ENCODE peak calls at places on chromosomes 3 and 15, in four cellular contexts. C is psoas muscle, Z is fibroblast of lung, A is AG04450. T is an unnamed sample.

GRCh38 chr3:135908225-135908624 is 57.3 kb upstream of the PPP2R3A start:
- DNase-seq in C (no peak), Z (peak), A (no peak), T (no peak)

GRCh38 chr3:126051234-126051633 is 32.7 kb downstream of the SLC41A3 start:
- DNase-seq in C (no peak), Z (no peak), A (no peak), T (peak)

GRCh38 chr3:33490641-33491241 is 50.5 kb upstream of the UBP1 start:
- DNase-seq in C (no peak), Z (no peak), A (no peak), T (no peak)

GRCh38 chr15:90075420-90076289 is 26.6 kb downstream of the IDH2 start:
- DNase-seq in C (no peak), Z (peak), A (no peak), T (no peak)

GRCh38 chr3:51733859-51734571 is 27.1 kb downstream of the GRM2 start:
- DNase-seq in C (no peak), Z (no peak), A (no peak), T (no peak)

GRCh38 chr3:15064299-15064834 is 748 bp downstream of the MRPS25 start:
- DNase-seq in C (peak), Z (peak), A (no peak), T (peak)

GRCh38 chr15:101183926-101184305 is 67.9 kb downstream of the CHSY1 start:
- DNase-seq in C (no peak), Z (no peak), A (no peak), T (no peak)

GRCh38 chr3:42486814-42487569 is 15.5 kb upstream of the VIPR1 start:
- DNase-seq in C (no peak), Z (no peak), A (no peak), T (peak)

GRCh38 chr3:113211370-113212154 is at the start of gene BOC:
- DNase-seq in C (peak), Z (peak), A (no peak), T (no peak)

GRCh38 chr3:24686764-24687163 is 192.1 kb upstream of the THRB start:
- DNase-seq in C (no peak), Z (peak), A (no peak), T (no peak)

GRCh38 chr15:99328673-99329072 is 77.4 kb downstream of the LRRC28 start:
- DNase-seq in C (no peak), Z (no peak), A (no peak), T (no peak)

GRCh38 chr15:100940785-100941379 is 21.7 kb downstream of the LRRK1 start:
- DNase-seq in C (no peak), Z (no peak), A (no peak), T (no peak)

GRCh38 chr3:149625795-149626194 is 32.0 kb downstream of the WWTR1 start:
- DNase-seq in C (no peak), Z (peak), A (no peak), T (no peak)

GRCh38 chr15:90286678-90287077 is 21.2 kb downstream of the NGRN start:
- DNase-seq in C (no peak), Z (peak), A (no peak), T (no peak)

GRCh38 chr3:51813539-51813938 is 34.5 kb upstream of the IQCF6 start:
- DNase-seq in C (peak), Z (no peak), A (no peak), T (no peak)

GRCh38 chr3:107315136-107315535 is 62.1 kb upstream of the CCDC54 start:
- DNase-seq in C (no peak), Z (peak), A (no peak), T (no peak)

GRCh38 chr15:68672781-68673205 is 94.0 kb downstream of the CORO2B start:
- DNase-seq in C (no peak), Z (peak), A (no peak), T (peak)

GRCh38 chr3:167330993-167331392 is 49.1 kb downstream of the ZBBX start:
- DNase-seq in C (no peak), Z (no peak), A (no peak), T (no peak)

GRCh38 chr3:27714692-27715453 is 7.2 kb downstream of the EOMES start:
- DNase-seq in C (no peak), Z (no peak), A (no peak), T (no peak)

GRCh38 chr3:146115619-146116018 is 45.4 kb downstream of the PLOD2 start:
- DNase-seq in C (no peak), Z (no peak), A (no peak), T (no peak)

GRCh38 chr3:99866167-99866810 is 48.6 kb downstream of the CMSS1 start:
- DNase-seq in C (no peak), Z (peak), A (no peak), T (no peak)

GRCh38 chr3:102089904-102090492 is 240.7 kb downstream of the NFKBIZ start:
- DNase-seq in C (no peak), Z (peak), A (peak), T (no peak)

GRCh38 chr3:155325263-155325835 is 31.9 kb upstream of the STRIT1 start:
- DNase-seq in C (no peak), Z (peak), A (no peak), T (no peak)

GRCh38 chr3:135751991-135752390 is 213.5 kb upstream of the PPP2R3A start:
- DNase-seq in C (no peak), Z (no peak), A (no peak), T (no peak)

GRCh38 chr3:194051554-194052175 is 84.3 kb upstream of the HES1 start:
- DNase-seq in C (no peak), Z (peak), A (no peak), T (no peak)

GRCh38 chr3:39414421-39414907 is 7.9 kb downstream of the RPSA start:
- DNase-seq in C (no peak), Z (no peak), A (no peak), T (no peak)

GRCh38 chr3:53195602-53196574 is 34.9 kb downstream of the PRKCD start:
- DNase-seq in C (peak), Z (peak), A (no peak), T (no peak)

GRCh38 chr3:187288176-187288893 is 3.2 kb downstream of the MASP1 start:
- DNase-seq in C (peak), Z (no peak), A (no peak), T (no peak)

GRCh38 chr3:172246107-172246870 is 202.0 kb downstream of the GHSR start:
- DNase-seq in C (no peak), Z (no peak), A (no peak), T (no peak)

GRCh38 chr3:50616770-50617095 is 218 bp upstream of the MAPKAPK3 start:
- DNase-seq in C (peak), Z (peak), A (peak), T (peak)

GRCh38 chr3:136772709-136773108 is 20.5 kb upstream of the STAG1 start:
- DNase-seq in C (no peak), Z (peak), A (no peak), T (no peak)

GRCh38 chr3:139654637-139655365 is 23.0 kb downstream of the NMNAT3 start:
- DNase-seq in C (no peak), Z (no peak), A (no peak), T (peak)

GRCh38 chr15:46315540-46315939 is 680.7 kb downstream of the SQOR start:
- DNase-seq in C (no peak), Z (no peak), A (no peak), T (no peak)

GRCh38 chr3:57815034-57815433 is 58.9 kb downstream of the SLMAP start:
- DNase-seq in C (no peak), Z (no peak), A (no peak), T (no peak)

GRCh38 chr3:172376402-172376801 is 71.9 kb downstream of the GHSR start:
- DNase-seq in C (no peak), Z (no peak), A (no peak), T (no peak)

GRCh38 chr15:99565281-99566156 is at the start of gene MEF2A:
- DNase-seq in C (peak), Z (peak), A (peak), T (peak)

GRCh38 chr3:139830817-139831216 is 104.2 kb upstream of the CLSTN2 start:
- DNase-seq in C (peak), Z (no peak), A (no peak), T (no peak)

GRCh38 chr3:184537885-184538599 is 23.5 kb upstream of the EPHB3 start:
- DNase-seq in C (no peak), Z (no peak), A (no peak), T (no peak)

GRCh38 chr15:77510066-77511044 is 89.7 kb downstream of the HMG20A start:
- DNase-seq in C (no peak), Z (no peak), A (no peak), T (no peak)
- H3K27ac ChIP-seq in C (no peak), Z (no peak), A (no peak), T (no peak)

DNA sequence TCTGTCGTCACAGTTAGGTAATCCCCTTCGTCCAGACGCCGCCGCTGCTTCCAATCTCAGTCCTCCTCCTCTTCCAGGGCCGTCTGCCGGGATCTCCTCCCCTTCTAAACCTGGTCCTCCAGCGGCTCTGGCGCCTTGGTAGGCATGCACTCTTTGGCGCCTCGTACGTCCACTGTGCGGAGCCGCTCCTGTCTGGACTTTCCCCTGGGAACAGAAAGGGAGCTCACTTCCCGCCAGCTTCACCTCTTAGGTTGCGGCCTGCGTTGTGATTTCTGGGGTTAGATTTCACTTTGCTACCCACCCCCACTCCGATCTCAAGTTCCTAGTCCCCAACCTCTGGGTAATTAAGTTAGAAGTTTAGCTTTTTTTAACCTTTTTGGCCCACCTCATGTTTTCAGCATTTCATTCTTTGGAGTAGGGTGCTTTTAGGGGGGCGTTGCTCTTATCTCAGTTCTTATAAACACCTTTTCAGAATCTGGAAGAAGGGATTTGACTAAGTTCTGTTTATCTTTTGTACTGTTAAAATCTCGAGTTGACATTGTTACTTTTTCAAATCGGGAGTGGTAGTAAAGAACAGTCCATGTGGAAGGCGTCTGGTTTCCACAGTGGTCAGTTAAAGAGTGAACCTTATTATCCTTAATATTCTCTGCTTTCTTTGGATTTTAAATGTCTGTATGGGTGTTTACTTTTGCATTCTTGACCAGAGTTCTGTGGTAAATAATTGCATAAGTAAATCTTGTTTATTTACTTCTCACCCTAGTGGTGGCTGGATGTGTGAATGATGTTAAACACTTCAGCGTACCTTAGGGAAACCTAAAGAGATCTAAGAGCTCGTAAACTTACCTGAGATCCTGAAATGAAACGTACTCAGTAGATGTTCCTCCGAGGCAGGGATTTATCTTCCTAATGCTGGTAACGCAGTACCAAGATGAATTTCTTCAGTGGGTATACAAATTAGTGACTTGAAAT is 611 bp downstream of the CTDSPL2 start:
- DNase-seq in C (no peak), Z (peak), A (no peak), T (no peak)
- TF ChIP-seq CTCF in C (no peak), Z (no peak), A (no peak), T (no peak)

DNA sequence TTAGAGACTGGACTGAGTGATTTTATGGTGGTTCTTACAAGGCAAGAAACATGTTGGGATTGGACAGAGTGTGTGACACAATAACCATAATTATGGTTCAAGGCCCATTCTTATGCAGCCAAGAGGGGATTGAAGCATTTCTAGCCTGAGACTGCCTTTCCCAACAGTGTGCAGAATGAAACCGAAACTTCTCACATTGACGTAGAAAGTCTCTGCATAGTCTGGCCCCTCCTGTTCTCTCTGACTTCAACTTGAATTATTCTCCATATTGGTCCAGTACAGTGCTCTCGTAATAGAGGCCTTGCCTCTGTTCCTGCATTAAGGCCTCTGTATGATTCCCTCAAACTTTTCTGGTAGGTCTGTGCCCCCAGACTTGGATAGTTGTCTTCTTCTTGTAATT is 138.3 kb downstream of the DIPK2A start:
- DNase-seq in C (no peak), Z (no peak), A (no peak), T (no peak)
- H3K4me3 ChIP-seq in C (no peak), Z (no peak), A (no peak), T (peak)

GRCh38 chr3:62622553-62623174 is 249.3 kb upstream of the FEZF2 start:
- DNase-seq in C (no peak), Z (peak), A (peak), T (no peak)

GRCh38 chr3:62621171-62621570 is 247.8 kb upstream of the FEZF2 start:
- DNase-seq in C (no peak), Z (no peak), A (no peak), T (no peak)

GRCh38 chr3:62630664-62631063 is 244.6 kb downstream of the CADPS start:
- DNase-seq in C (no peak), Z (no peak), A (no peak), T (no peak)

GRCh38 chr3:62625278-62625677 is 249.9 kb downstream of the CADPS start:
- DNase-seq in C (no peak), Z (no peak), A (no peak), T (no peak)
- H3K27ac ChIP-seq in C (no peak), Z (no peak), A (no peak), T (no peak)

GRCh38 chr3:168863561-168863960 is 767.8 kb upstream of the GOLIM4 start:
- DNase-seq in C (no peak), Z (peak), A (no peak), T (no peak)

GRCh38 chr3:168860592-168860991 is 764.9 kb upstream of the GOLIM4 start:
- DNase-seq in C (no peak), Z (no peak), A (no peak), T (no peak)

GRCh38 chr3:168862466-168862865 is 766.7 kb upstream of the GOLIM4 start:
- DNase-seq in C (no peak), Z (no peak), A (no peak), T (no peak)

GRCh38 chr3:168864107-168865021 is 768.6 kb upstream of the GOLIM4 start:
- DNase-seq in C (no peak), Z (no peak), A (no peak), T (no peak)

DNA sequence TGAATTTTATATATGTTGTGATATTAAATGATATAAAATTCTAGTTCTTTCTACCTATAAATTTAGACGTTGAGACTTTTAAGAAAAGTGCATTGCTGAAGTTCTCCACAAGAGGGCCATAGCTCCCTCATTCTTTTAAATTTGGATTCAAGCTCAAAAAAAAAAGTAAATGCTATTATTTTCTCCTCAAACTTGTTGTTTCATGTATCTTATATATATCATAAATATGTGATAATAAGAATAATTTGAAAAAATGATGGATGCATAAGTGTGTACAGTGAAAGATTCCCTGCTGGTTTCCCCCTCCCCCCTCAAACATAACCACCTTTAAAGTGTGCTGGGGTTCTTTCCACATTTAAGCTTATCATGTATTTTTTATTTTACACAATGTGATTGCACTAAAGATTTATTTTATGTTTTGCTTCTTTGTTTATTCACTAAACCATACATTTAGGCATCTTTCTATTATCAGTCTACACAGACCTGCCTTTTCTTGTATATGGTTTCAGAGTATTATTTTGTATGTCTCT is 769.4 kb upstream of the GOLIM4 start:
- DNase-seq in C (no peak), Z (no peak), A (no peak), T (no peak)
- TF ChIP-seq CTCF in C (peak), Z (peak), A (peak), T (no peak)

GRCh38 chr3:169146112-169146665 is 517.3 kb downstream of the MECOM start:
- DNase-seq in C (peak), Z (peak), A (no peak), T (peak)
- H3K4me3 ChIP-seq in C (peak), Z (peak), A (peak), T (peak)

GRCh38 chr15:75887178-75887577 is 16.5 kb upstream of the FBXO22 start:
- DNase-seq in C (no peak), Z (no peak), A (no peak), T (no peak)

GRCh38 chr15:75891895-75892294 is 11.8 kb upstream of the FBXO22 start:
- DNase-seq in C (no peak), Z (peak), A (peak), T (no peak)
- H3K27ac ChIP-seq in C (peak), Z (peak), A (peak), T (no peak)

T was measured in coronary artery.